ENCODE peak calls at places on chromosomes 12 and 14, in nine cellular contexts. H is cardiac muscle cell; O is NCI-H2029; J is dermis blood vessel endothelial cell; E is NCI-H2107; F is amniotic stem cell; C is GM12865; W is central memory CD4-positive, alpha-beta T cell; T is mesendoderm. D is an unnamed sample.

GRCh38 chr12:7709969-7710368 is 1.3 kb upstream of the DPPA3 start:
- DNase-seq in H (no peak), O (no peak), J (no peak), E (no peak), F (no peak), C (no peak), W (no peak), T (peak), D (no peak)

GRCh38 chr14:68786491-68787234 is 6.2 kb downstream of the ZFP36L1 start:
- DNase-seq in H (peak), O (no peak), J (peak), E (no peak), F (no peak), C (peak), W (no peak), T (peak), D (no peak)

GRCh38 chr14:64825498-64825897 is 54.2 kb downstream of the SPTB start:
- DNase-seq in H (no peak), O (no peak), J (no peak), E (no peak), F (no peak), C (no peak), W (no peak), T (no peak), D (no peak)

GRCh38 chr14:31787377-31787776 is 226.2 kb downstream of the NUBPL start:
- DNase-seq in H (no peak), O (no peak), J (peak), E (no peak), F (no peak), C (no peak), W (no peak), T (no peak), D (no peak)

GRCh38 chr14:50311337-50311973 is 574 bp downstream of the L2HGDH start:
- DNase-seq in H (no peak), O (peak), J (no peak), E (no peak), F (no peak), C (no peak), W (no peak), T (peak), D (peak)

GRCh38 chr14:104882325-104882973 is 17.4 kb downstream of the CEP170B start:
- DNase-seq in H (no peak), O (peak), J (no peak), E (no peak), F (no peak), C (peak), W (no peak), T (peak), D (no peak)

GRCh38 chr12:119115296-119115905 is 63.3 kb upstream of the HSPB8 start:
- DNase-seq in H (peak), O (peak), J (peak), E (peak), F (no peak), C (peak), W (no peak), T (peak), D (no peak)

GRCh38 chr14:101031721-101032120 is 128.2 kb upstream of the RTL1 start:
- DNase-seq in H (no peak), O (no peak), J (no peak), E (no peak), F (no peak), C (no peak), W (no peak), T (no peak), D (no peak)

GRCh38 chr12:65280306-65280705 is 1.8 kb downstream of the MSRB3 start:
- DNase-seq in H (peak), O (no peak), J (peak), E (no peak), F (no peak), C (no peak), W (no peak), T (no peak), D (no peak)

GRCh38 chr14:90388437-90388836 is 8.4 kb upstream of the CALM1 start:
- DNase-seq in H (peak), O (no peak), J (peak), E (no peak), F (peak), C (no peak), W (no peak), T (peak), D (no peak)

GRCh38 chr12:114384746-114385145 is 21.2 kb downstream of the TBX5 start:
- DNase-seq in H (peak), O (no peak), J (no peak), E (no peak), F (no peak), C (no peak), W (no peak), T (no peak), D (no peak)

GRCh38 chr14:73286598-73286997 is 49.3 kb downstream of the PAPLN start:
- DNase-seq in H (no peak), O (no peak), J (no peak), E (no peak), F (no peak), C (no peak), W (no peak), T (no peak), D (no peak)

GRCh38 chr12:11460343-11461023 is 65.1 kb upstream of the PRB2 start:
- DNase-seq in H (no peak), O (no peak), J (no peak), E (no peak), F (no peak), C (no peak), W (no peak), T (peak), D (no peak)